ENCODE peak calls at places on chromosome 7, in ten cellular contexts. One of them, this sample, is unnamed.

GRCh38 chr7:96547371-96547811 is 162.3 kb downstream of the SEM1 start:
- DNase-seq in IMR-90: no peak
- DNase-seq in AG09319: no peak
- DNase-seq in HFFc6: no peak
- DNase-seq in activated CD4-positive, alpha-beta T cell treated with anti-CD3 and anti-CD28 coated beads, Interleukin-2, amount 50 U/mL, for 4 hours: no peak
- DNase-seq in HT1080: no peak
- DNase-seq in activated effector memory CD4-positive, alpha-beta T cell treated with anti-CD3 and anti-CD28 coated beads, Interleukin-2, amount 50 U/mL, for 16 hours: no peak
- DNase-seq in AG08395: no peak
- DNase-seq in astrocyte of the spinal cord: no peak
- DNase-seq in right cardiac atrium: no peak
- DNase-seq in this sample: peak; percentile 98

GRCh38 chr7:132072165-132072564 is 504.1 kb downstream of the PLXNA4 start:
- DNase-seq in HT1080: no peak
- DNase-seq in activated effector memory CD4-positive, alpha-beta T cell treated with anti-CD3 and anti-CD28 coated beads, Interleukin-2, amount 50 U/mL, for 16 hours: no peak
- DNase-seq in AG09319: no peak
- DNase-seq in activated CD4-positive, alpha-beta T cell treated with anti-CD3 and anti-CD28 coated beads, Interleukin-2, amount 50 U/mL, for 4 hours: no peak
- DNase-seq in right cardiac atrium: no peak
- DNase-seq in astrocyte of the spinal cord: no peak
- DNase-seq in AG08395: no peak
- DNase-seq in HFFc6: no peak
- DNase-seq in IMR-90: no peak
- DNase-seq in this sample: no peak

GRCh38 chr7:131110294-131111080 is 217.2 kb upstream of the MKLN1 start:
- DNase-seq in AG08395: peak; percentile 21
- DNase-seq in AG09319: no peak
- DNase-seq in astrocyte of the spinal cord: peak; percentile 43
- DNase-seq in activated CD4-positive, alpha-beta T cell treated with anti-CD3 and anti-CD28 coated beads, Interleukin-2, amount 50 U/mL, for 4 hours: no peak
- DNase-seq in right cardiac atrium: peak; percentile 31
- DNase-seq in activated effector memory CD4-positive, alpha-beta T cell treated with anti-CD3 and anti-CD28 coated beads, Interleukin-2, amount 50 U/mL, for 16 hours: no peak
- DNase-seq in IMR-90: peak; percentile 34
- DNase-seq in HFFc6: peak; percentile 32
- DNase-seq in HT1080: peak; percentile 54
- DNase-seq in this sample: peak; percentile 28

GRCh38 chr7:27316311-27316710 is 73.7 kb downstream of the EVX1 start:
- DNase-seq in AG08395: no peak
- DNase-seq in activated effector memory CD4-positive, alpha-beta T cell treated with anti-CD3 and anti-CD28 coated beads, Interleukin-2, amount 50 U/mL, for 16 hours: no peak
- DNase-seq in HFFc6: no peak
- DNase-seq in right cardiac atrium: no peak
- DNase-seq in HT1080: no peak
- DNase-seq in astrocyte of the spinal cord: no peak
- DNase-seq in activated CD4-positive, alpha-beta T cell treated with anti-CD3 and anti-CD28 coated beads, Interleukin-2, amount 50 U/mL, for 4 hours: no peak
- DNase-seq in IMR-90: no peak
- DNase-seq in AG09319: no peak
- DNase-seq in this sample: no peak

GRCh38 chr7:92251181-92251580 is 5.4 kb downstream of the ANKIB1 start:
- DNase-seq in AG08395: no peak
- DNase-seq in activated CD4-positive, alpha-beta T cell treated with anti-CD3 and anti-CD28 coated beads, Interleukin-2, amount 50 U/mL, for 4 hours: no peak
- DNase-seq in activated effector memory CD4-positive, alpha-beta T cell treated with anti-CD3 and anti-CD28 coated beads, Interleukin-2, amount 50 U/mL, for 16 hours: no peak
- DNase-seq in AG09319: no peak
- DNase-seq in right cardiac atrium: no peak
- DNase-seq in HFFc6: no peak
- DNase-seq in astrocyte of the spinal cord: no peak
- DNase-seq in HT1080: no peak
- DNase-seq in IMR-90: no peak
- DNase-seq in this sample: no peak

GRCh38 chr7:23471090-23471859 is 984 bp upstream of the IGF2BP3 start:
- DNase-seq in activated CD4-positive, alpha-beta T cell treated with anti-CD3 and anti-CD28 coated beads, Interleukin-2, amount 50 U/mL, for 4 hours: no peak
- DNase-seq in HFFc6: peak; percentile 53
- DNase-seq in activated effector memory CD4-positive, alpha-beta T cell treated with anti-CD3 and anti-CD28 coated beads, Interleukin-2, amount 50 U/mL, for 16 hours: peak; percentile 73
- DNase-seq in right cardiac atrium: no peak
- DNase-seq in astrocyte of the spinal cord: peak; percentile 84
- DNase-seq in AG08395: no peak
- DNase-seq in AG09319: no peak
- DNase-seq in HT1080: peak; percentile 91
- DNase-seq in IMR-90: peak; percentile 68
- DNase-seq in this sample: peak; percentile 80

GRCh38 chr7:122885583-122886356 is 490 bp downstream of the CADPS2 start:
- DNase-seq in activated effector memory CD4-positive, alpha-beta T cell treated with anti-CD3 and anti-CD28 coated beads, Interleukin-2, amount 50 U/mL, for 16 hours: no peak
- DNase-seq in HT1080: peak; percentile 57
- DNase-seq in activated CD4-positive, alpha-beta T cell treated with anti-CD3 and anti-CD28 coated beads, Interleukin-2, amount 50 U/mL, for 4 hours: no peak
- DNase-seq in AG08395: peak; percentile 52
- DNase-seq in HFFc6: no peak
- DNase-seq in AG09319: no peak
- DNase-seq in astrocyte of the spinal cord: peak; percentile 56
- DNase-seq in IMR-90: no peak
- DNase-seq in right cardiac atrium: peak; percentile 44
- DNase-seq in this sample: peak; percentile 42

GRCh38 chr7:156440456-156440855 is 200.1 kb upstream of the RNF32 start:
- DNase-seq in HT1080: no peak
- DNase-seq in activated CD4-positive, alpha-beta T cell treated with anti-CD3 and anti-CD28 coated beads, Interleukin-2, amount 50 U/mL, for 4 hours: no peak
- DNase-seq in HFFc6: no peak
- DNase-seq in right cardiac atrium: no peak
- DNase-seq in activated effector memory CD4-positive, alpha-beta T cell treated with anti-CD3 and anti-CD28 coated beads, Interleukin-2, amount 50 U/mL, for 16 hours: no peak
- DNase-seq in AG09319: no peak
- DNase-seq in IMR-90: no peak
- DNase-seq in AG08395: no peak
- DNase-seq in astrocyte of the spinal cord: no peak
- DNase-seq in this sample: no peak

GRCh38 chr7:116630357-116630756 is 41.6 kb upstream of the MET start:
- DNase-seq in activated effector memory CD4-positive, alpha-beta T cell treated with anti-CD3 and anti-CD28 coated beads, Interleukin-2, amount 50 U/mL, for 16 hours: no peak
- DNase-seq in HFFc6: no peak
- DNase-seq in AG08395: no peak
- DNase-seq in HT1080: no peak
- DNase-seq in IMR-90: no peak
- DNase-seq in AG09319: no peak
- DNase-seq in activated CD4-positive, alpha-beta T cell treated with anti-CD3 and anti-CD28 coated beads, Interleukin-2, amount 50 U/mL, for 4 hours: no peak
- DNase-seq in right cardiac atrium: no peak
- DNase-seq in astrocyte of the spinal cord: no peak
- DNase-seq in this sample: no peak

GRCh38 chr7:112157072-112157471 is 49.1 kb downstream of the DOCK4 start:
- DNase-seq in activated effector memory CD4-positive, alpha-beta T cell treated with anti-CD3 and anti-CD28 coated beads, Interleukin-2, amount 50 U/mL, for 16 hours: no peak
- DNase-seq in right cardiac atrium: no peak
- DNase-seq in AG09319: no peak
- DNase-seq in HT1080: peak; percentile 98
- DNase-seq in activated CD4-positive, alpha-beta T cell treated with anti-CD3 and anti-CD28 coated beads, Interleukin-2, amount 50 U/mL, for 4 hours: no peak
- DNase-seq in AG08395: peak; percentile 33
- DNase-seq in astrocyte of the spinal cord: peak; percentile 93
- DNase-seq in HFFc6: peak; percentile 28
- DNase-seq in IMR-90: peak; percentile 62
- DNase-seq in this sample: no peak